ENCODE peak calls at places on chromosomes 16 and 17, in eight cellular contexts. I is mesothelial cell of epicardium, A is AG10803, J is OCI-LY7, D is endodermal cell, K is lower lobe of right lung, T is left ventricle myocardium inferior, O is GM10248. Z is an unnamed sample.

GRCh38 chr17:7413346-7413985 is 5.8 kb downstream of the NLGN2 start:
- DNase-seq in I (no peak), A (peak), J (no peak), D (no peak), K (no peak), T (no peak), O (no peak), Z (no peak)

GRCh38 chr17:72534776-72535175 is 414.0 kb downstream of the SOX9 start:
- DNase-seq in I (no peak), A (no peak), J (no peak), D (no peak), K (no peak), T (no peak), O (no peak), Z (no peak)

GRCh38 chr17:73166731-73167581 is 2.1 kb downstream of the SSTR2 start:
- DNase-seq in I (no peak), A (no peak), J (no peak), D (no peak), K (no peak), T (no peak), O (peak), Z (no peak)

GRCh38 chr17:45436161-45436560 is 3.5 kb upstream of the ARHGAP27 start:
- DNase-seq in I (no peak), A (no peak), J (no peak), D (peak), K (no peak), T (no peak), O (no peak), Z (no peak)

GRCh38 chr17:2064980-2065785 is 10.3 kb downstream of the HIC1 start:
- DNase-seq in I (no peak), A (peak), J (peak), D (peak), K (no peak), T (no peak), O (peak), Z (no peak)

GRCh38 chr16:10098991-10099390 is 83.2 kb downstream of the GRIN2A start:
- DNase-seq in I (no peak), A (peak), J (no peak), D (no peak), K (no peak), T (no peak), O (no peak), Z (no peak)

GRCh38 chr17:77498056-77498785 is 357.5 kb downstream of the SEC14L1 start:
- DNase-seq in I (no peak), A (no peak), J (no peak), D (peak), K (no peak), T (no peak), O (no peak), Z (no peak)

GRCh38 chr16:8878523-8878911 is 3.6 kb upstream of the LITAFD start:
- DNase-seq in I (no peak), A (peak), J (no peak), D (peak), K (no peak), T (no peak), O (no peak), Z (no peak)

GRCh38 chr16:19844945-19845641 is 39.6 kb downstream of the GPRC5B start:
- DNase-seq in I (no peak), A (peak), J (no peak), D (no peak), K (no peak), T (no peak), O (no peak), Z (no peak)
- TF ChIP-seq CTCF in I (no peak), A (peak), J (no peak), D (no peak), K (no peak), T (no peak), O (no peak), Z (no peak)

GRCh38 chr17:8887834-8888703 is 20.6 kb upstream of the PIK3R6 start:
- DNase-seq in I (peak), A (peak), J (no peak), D (peak), K (no peak), T (peak), O (no peak), Z (peak)
- TF ChIP-seq CTCF in I (no peak), A (peak), J (no peak), D (peak), K (peak), T (peak), O (no peak), Z (peak)

GRCh38 chr16:51820176-51820575 is 669.1 kb upstream of the SALL1 start:
- DNase-seq in I (no peak), A (no peak), J (no peak), D (no peak), K (no peak), T (no peak), O (no peak), Z (no peak)

GRCh38 chr16:51815527-51815926 is 664.5 kb upstream of the SALL1 start:
- DNase-seq in I (no peak), A (no peak), J (no peak), D (no peak), K (no peak), T (no peak), O (no peak), Z (no peak)

GRCh38 chr16:51821527-51821926 is 670.5 kb upstream of the SALL1 start:
- DNase-seq in I (no peak), A (no peak), J (no peak), D (no peak), K (no peak), T (no peak), O (no peak), Z (no peak)

GRCh38 chr16:51816929-51817328 is 665.9 kb upstream of the SALL1 start:
- DNase-seq in I (no peak), A (peak), J (no peak), D (no peak), K (no peak), T (no peak), O (no peak), Z (no peak)

GRCh38 chr16:51818342-51818944 is 667.4 kb upstream of the SALL1 start:
- DNase-seq in I (no peak), A (peak), J (peak), D (peak), K (no peak), T (peak), O (peak), Z (peak)
- TF ChIP-seq CTCF in I (peak), A (peak), J (peak), D (peak), K (peak), T (peak), O (peak), Z (peak)

DNA sequence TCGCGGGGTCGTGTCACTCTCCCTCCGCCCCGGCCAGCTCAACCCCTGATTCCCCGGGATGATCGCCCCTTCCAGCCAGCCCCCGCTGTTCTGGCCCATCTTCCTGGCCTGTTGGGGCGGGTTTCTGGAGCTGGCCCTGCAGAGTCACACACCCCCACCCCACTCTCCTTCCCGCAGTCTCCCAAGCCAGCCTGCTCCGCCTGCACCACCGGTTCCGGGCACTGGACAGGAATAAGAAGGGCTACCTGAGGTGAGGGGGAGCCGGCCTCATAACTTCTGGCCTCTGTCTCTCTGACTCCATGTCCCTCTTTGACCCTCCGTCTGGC is 621 bp downstream of the CHP2 start:
- DNase-seq in I (no peak), A (no peak), J (no peak), D (no peak), K (no peak), T (no peak), O (no peak), Z (no peak)
- TF ChIP-seq CTCF in I (no peak), A (no peak), J (no peak), D (no peak), K (no peak), T (no peak), O (no peak), Z (no peak)

DNA sequence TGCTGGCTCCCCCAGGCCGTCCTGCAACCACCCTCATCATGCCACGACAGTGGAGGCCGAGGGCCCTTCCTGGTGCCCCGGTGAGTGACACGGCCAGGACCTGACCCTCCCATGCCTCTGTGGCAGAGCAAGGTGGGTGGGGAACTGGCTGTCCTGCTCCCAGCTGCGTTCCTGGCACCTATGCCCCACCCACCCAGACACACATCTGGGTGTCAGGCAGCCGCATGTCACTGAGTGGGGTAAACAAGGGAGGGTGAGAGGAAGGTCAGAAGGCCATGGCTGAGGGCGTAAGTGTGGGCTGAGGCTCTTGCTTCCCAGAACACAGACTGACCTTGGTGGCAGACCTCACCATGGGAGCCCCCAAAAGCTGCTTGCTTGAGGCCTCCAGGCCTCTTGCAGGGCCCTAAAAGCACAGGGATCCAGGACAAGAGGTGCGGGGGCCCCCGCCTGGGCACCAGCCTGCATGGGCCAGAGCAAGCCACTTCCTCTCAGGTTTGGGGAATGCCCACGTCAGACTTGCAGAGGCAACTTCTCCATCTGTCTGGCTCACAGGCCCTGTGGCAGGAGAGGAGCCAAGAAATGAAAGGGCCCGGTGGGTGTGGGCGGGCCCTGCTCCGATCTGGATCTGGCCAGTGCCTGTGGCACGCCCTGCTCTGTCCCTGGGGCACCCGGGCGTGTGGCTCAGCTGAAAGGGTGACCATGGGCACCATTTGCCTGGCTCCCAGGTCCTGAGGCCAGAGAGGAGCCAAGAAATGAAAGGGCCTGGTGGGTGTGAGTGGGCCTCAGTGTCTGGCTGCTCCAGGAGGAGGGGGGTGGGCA is 3.9 kb upstream of the CCDC57 start:
- DNase-seq in I (no peak), A (peak), J (no peak), D (no peak), K (peak), T (peak), O (peak), Z (no peak)
- TF ChIP-seq CTCF in I (no peak), A (no peak), J (no peak), D (no peak), K (no peak), T (no peak), O (no peak), Z (no peak)

GRCh38 chr17:16463341-16464000 is 28.5 kb downstream of the LRRC75A start:
- DNase-seq in I (no peak), A (peak), J (no peak), D (peak), K (no peak), T (peak), O (no peak), Z (no peak)
- TF ChIP-seq CTCF in I (no peak), A (peak), J (no peak), D (peak), K (no peak), T (peak), O (no peak), Z (peak)

GRCh38 chr16:67419502-67419901 is 3.2 kb upstream of the ZDHHC1 start:
- DNase-seq in I (no peak), A (no peak), J (no peak), D (no peak), K (no peak), T (no peak), O (no peak), Z (no peak)

GRCh38 chr16:67423015-67423414 is 6.7 kb upstream of the ZDHHC1 start:
- DNase-seq in I (no peak), A (no peak), J (no peak), D (no peak), K (no peak), T (no peak), O (no peak), Z (no peak)

GRCh38 chr16:67417333-67418061 is 1.2 kb upstream of the ZDHHC1 start:
- DNase-seq in I (no peak), A (no peak), J (no peak), D (no peak), K (no peak), T (no peak), O (no peak), Z (no peak)

GRCh38 chr16:67421030-67421429 is 4.8 kb upstream of the ZDHHC1 start:
- DNase-seq in I (no peak), A (no peak), J (no peak), D (peak), K (no peak), T (no peak), O (no peak), Z (no peak)

DNA sequence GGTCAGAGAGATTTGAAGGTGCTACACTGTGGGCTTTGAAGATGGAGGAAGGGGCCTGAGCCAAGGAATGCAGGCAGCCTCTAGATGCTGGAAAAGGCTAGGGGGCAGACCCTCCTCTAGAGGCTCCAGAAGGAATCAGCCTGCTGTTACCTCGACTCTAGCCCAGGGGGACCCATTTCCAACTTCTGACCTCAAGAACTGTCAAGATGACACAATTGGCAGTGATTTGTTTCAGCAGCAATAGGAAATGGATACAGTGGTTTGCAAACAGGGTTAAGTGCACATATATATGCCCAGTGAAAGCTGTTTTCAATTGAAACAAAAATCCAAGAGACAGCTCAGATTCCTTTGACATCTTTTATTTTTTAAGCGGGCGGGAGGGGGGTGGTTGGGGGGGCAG is 3.7 kb upstream of the ZDHHC1 start:
- DNase-seq in I (no peak), A (no peak), J (no peak), D (no peak), K (no peak), T (no peak), O (no peak), Z (no peak)
- TF ChIP-seq CTCF in I (no peak), A (peak), J (no peak), D (peak), K (no peak), T (no peak), O (no peak), Z (no peak)

DNA sequence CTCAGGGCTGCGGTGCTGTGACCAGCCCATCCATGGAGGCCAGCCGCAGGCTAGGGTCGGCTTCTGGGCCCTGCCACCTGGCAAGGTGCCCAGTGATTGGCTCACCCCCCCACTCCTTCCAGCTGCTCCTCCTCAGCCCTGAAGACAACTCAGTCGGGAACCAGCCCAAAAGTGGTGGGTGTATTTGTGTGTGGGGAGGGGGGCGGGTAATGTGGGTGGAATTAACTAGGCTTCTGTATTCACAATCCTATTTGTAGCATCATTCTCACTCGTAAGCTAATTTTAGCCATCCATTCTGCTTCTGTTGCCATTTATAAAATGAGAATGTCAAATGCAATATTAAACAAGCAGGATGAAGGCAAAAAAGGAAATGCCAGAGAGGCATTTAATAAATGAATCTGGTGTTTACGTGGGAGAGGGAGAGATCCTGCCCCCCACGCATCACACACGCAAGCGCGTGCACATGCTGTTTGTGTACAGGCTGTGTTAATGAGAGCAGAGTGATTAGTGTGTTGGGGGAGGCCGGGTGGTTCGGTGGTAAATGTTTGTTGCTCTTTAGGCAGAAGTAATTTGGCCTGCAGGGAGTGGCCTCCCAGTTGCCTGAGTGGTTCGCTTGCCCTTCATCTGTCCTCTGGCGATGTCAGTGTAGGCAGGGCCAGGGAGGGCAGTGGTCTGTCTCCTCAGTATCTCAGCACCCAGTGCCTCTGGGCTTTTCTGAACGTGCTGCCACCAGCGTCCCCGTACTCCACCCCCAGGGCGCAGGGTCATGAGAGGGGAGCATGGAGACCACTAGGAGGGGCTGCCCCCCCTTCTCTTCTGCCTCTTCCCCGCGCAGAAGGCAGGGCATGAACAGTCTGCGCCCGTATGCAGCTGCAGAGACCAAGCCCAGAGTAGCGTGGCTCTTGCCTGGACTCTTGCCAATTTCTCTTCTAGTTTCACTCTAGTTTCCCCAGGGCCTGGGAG is 140.0 kb downstream of the CCDC182 start:
- DNase-seq in I (no peak), A (peak), J (peak), D (no peak), K (no peak), T (peak), O (peak), Z (no peak)
- TF ChIP-seq CTCF in I (no peak), A (no peak), J (peak), D (no peak), K (no peak), T (no peak), O (peak), Z (no peak)

Z was measured in neural crest cell.